ENCODE peak calls at places on chromosomes 7 and 10, in four cellular contexts. One of them, this sample, is unnamed.

GRCh38 chr7:74083928-74084721 is 521 bp downstream of the LIMK1 start:
- DNase-seq in endothelial cell of umbilical vein: peak; percentile 36
- DNase-seq in astrocyte of the spinal cord: peak; percentile 44
- DNase-seq in lower lobe of right lung: peak; percentile 64
- DNase-seq in this sample: peak; percentile 30

GRCh38 chr7:108311446-108312168 is 144.6 kb downstream of the NRCAM start:
- DNase-seq in endothelial cell of umbilical vein: peak; percentile 89
- DNase-seq in astrocyte of the spinal cord: peak; percentile 57
- DNase-seq in lower lobe of right lung: no peak
- DNase-seq in this sample: peak; percentile 97

GRCh38 chr7:17369686-17370426 is 71.4 kb downstream of the AHR start:
- DNase-seq in endothelial cell of umbilical vein: no peak
- DNase-seq in astrocyte of the spinal cord: peak; percentile 84
- DNase-seq in lower lobe of right lung: no peak
- DNase-seq in this sample: peak; percentile 93

GRCh38 chr7:42833411-42833810 is 78.5 kb downstream of the C7orf25 start:
- DNase-seq in endothelial cell of umbilical vein: no peak
- DNase-seq in astrocyte of the spinal cord: no peak
- DNase-seq in lower lobe of right lung: no peak
- DNase-seq in this sample: no peak

GRCh38 chr7:80014507-80014906 is 120.1 kb upstream of the GNAI1 start:
- DNase-seq in endothelial cell of umbilical vein: peak; percentile 7
- DNase-seq in astrocyte of the spinal cord: peak; percentile 84
- DNase-seq in lower lobe of right lung: no peak
- DNase-seq in this sample: peak; percentile 33

GRCh38 chr7:20172736-20173334 is 44.3 kb downstream of the MACC1 start:
- DNase-seq in endothelial cell of umbilical vein: peak; percentile 51
- DNase-seq in astrocyte of the spinal cord: peak; percentile 66
- DNase-seq in lower lobe of right lung: peak; percentile 48
- DNase-seq in this sample: peak; percentile 54

GRCh38 chr7:144006029-144006428 is 5.9 kb downstream of the OR6B1 start:
- DNase-seq in endothelial cell of umbilical vein: no peak
- DNase-seq in astrocyte of the spinal cord: no peak
- DNase-seq in lower lobe of right lung: no peak
- DNase-seq in this sample: no peak

GRCh38 chr7:613442-614140 is 93.9 kb upstream of the PDGFA start:
- DNase-seq in endothelial cell of umbilical vein: no peak
- DNase-seq in astrocyte of the spinal cord: no peak
- DNase-seq in lower lobe of right lung: peak; percentile 40
- DNase-seq in this sample: peak; percentile 65

GRCh38 chr7:87178320-87178719 is 26.1 kb downstream of the DMTF1 start:
- DNase-seq in endothelial cell of umbilical vein: no peak
- DNase-seq in astrocyte of the spinal cord: no peak
- DNase-seq in lower lobe of right lung: no peak
- DNase-seq in this sample: no peak

GRCh38 chr7:3867847-3868246 is 566.8 kb downstream of the SDK1 start:
- DNase-seq in endothelial cell of umbilical vein: no peak
- DNase-seq in astrocyte of the spinal cord: no peak
- DNase-seq in lower lobe of right lung: no peak
- DNase-seq in this sample: no peak

GRCh38 chr7:5422324-5423271 is 1.0 kb downstream of the TNRC18 start:
- DNase-seq in endothelial cell of umbilical vein: peak; percentile 39
- DNase-seq in astrocyte of the spinal cord: peak; percentile 45
- DNase-seq in lower lobe of right lung: peak; percentile 63
- DNase-seq in this sample: no peak

GRCh38 chr7:7054252-7054830 is 128.0 kb upstream of the C1GALT1 start:
- DNase-seq in endothelial cell of umbilical vein: no peak
- DNase-seq in astrocyte of the spinal cord: no peak
- DNase-seq in lower lobe of right lung: no peak
- DNase-seq in this sample: peak; percentile 81

GRCh38 chr10:57362811-57363210 is 904.9 kb downstream of the IPMK start:
- DNase-seq in endothelial cell of umbilical vein: no peak
- DNase-seq in astrocyte of the spinal cord: no peak
- DNase-seq in lower lobe of right lung: no peak
- DNase-seq in this sample: no peak

GRCh38 chr7:1798191-1798590 is 128.1 kb downstream of the ELFN1 start:
- DNase-seq in endothelial cell of umbilical vein: no peak
- DNase-seq in astrocyte of the spinal cord: no peak
- DNase-seq in lower lobe of right lung: no peak
- DNase-seq in this sample: no peak

GRCh38 chr10:109105725-109106124 is 817.6 kb downstream of the XPNPEP1 start:
- DNase-seq in endothelial cell of umbilical vein: no peak
- DNase-seq in astrocyte of the spinal cord: no peak
- DNase-seq in lower lobe of right lung: no peak
- DNase-seq in this sample: no peak

GRCh38 chr7:95997632-95998031 is 225.3 kb downstream of the DYNC1I1 start:
- DNase-seq in endothelial cell of umbilical vein: no peak
- DNase-seq in astrocyte of the spinal cord: no peak
- DNase-seq in lower lobe of right lung: no peak
- DNase-seq in this sample: no peak

GRCh38 chr7:10727636-10728035 is 246.0 kb upstream of the PHF14 start:
- DNase-seq in endothelial cell of umbilical vein: no peak
- DNase-seq in astrocyte of the spinal cord: no peak
- DNase-seq in lower lobe of right lung: no peak
- DNase-seq in this sample: no peak

GRCh38 chr7:88500146-88500545 is 193.5 kb upstream of the STEAP4 start:
- DNase-seq in endothelial cell of umbilical vein: no peak
- DNase-seq in astrocyte of the spinal cord: no peak
- DNase-seq in lower lobe of right lung: no peak
- DNase-seq in this sample: no peak

GRCh38 chr7:105352922-105353668 is 35.6 kb downstream of the SRPK2 start:
- DNase-seq in endothelial cell of umbilical vein: no peak
- DNase-seq in astrocyte of the spinal cord: no peak
- DNase-seq in lower lobe of right lung: no peak
- DNase-seq in this sample: no peak

GRCh38 chr7:14747701-14748100 is 154.8 kb downstream of the DGKB start:
- DNase-seq in endothelial cell of umbilical vein: peak; percentile 79
- DNase-seq in astrocyte of the spinal cord: peak; percentile 44
- DNase-seq in lower lobe of right lung: no peak
- DNase-seq in this sample: no peak

GRCh38 chr7:155804897-155805825 is 7.1 kb downstream of the SHH start:
- DNase-seq in endothelial cell of umbilical vein: peak; percentile 69
- DNase-seq in astrocyte of the spinal cord: peak; percentile 74
- DNase-seq in lower lobe of right lung: peak; percentile 74
- DNase-seq in this sample: peak; percentile 38

GRCh38 chr10:103554488-103555320 is 61.2 kb downstream of the NEURL1 start:
- DNase-seq in endothelial cell of umbilical vein: peak; percentile 20
- DNase-seq in astrocyte of the spinal cord: peak; percentile 28
- DNase-seq in lower lobe of right lung: peak; percentile 59
- DNase-seq in this sample: peak; percentile 53

GRCh38 chr7:36048141-36048901 is 104.7 kb upstream of the EEPD1 start:
- DNase-seq in endothelial cell of umbilical vein: no peak
- DNase-seq in astrocyte of the spinal cord: peak; percentile 60
- DNase-seq in lower lobe of right lung: no peak
- DNase-seq in this sample: peak; percentile 56

GRCh38 chr7:125670926-125671572 is 741.4 kb upstream of the POT1 start:
- DNase-seq in endothelial cell of umbilical vein: peak; percentile 61
- DNase-seq in astrocyte of the spinal cord: peak; percentile 50
- DNase-seq in lower lobe of right lung: no peak
- DNase-seq in this sample: peak; percentile 26

GRCh38 chr10:71465576-71466252 is 69.0 kb downstream of the CDH23 start:
- DNase-seq in endothelial cell of umbilical vein: no peak
- DNase-seq in astrocyte of the spinal cord: no peak
- DNase-seq in lower lobe of right lung: no peak
- DNase-seq in this sample: no peak

GRCh38 chr10:132186488-132187413 is at the start of gene DPYSL4:
- DNase-seq in endothelial cell of umbilical vein: peak; percentile 6
- DNase-seq in astrocyte of the spinal cord: no peak
- DNase-seq in lower lobe of right lung: no peak
- DNase-seq in this sample: no peak
- H3K4me3 ChIP-seq in endothelial cell of umbilical vein: no peak within 1 kb of the TSS
- H3K4me3 ChIP-seq in astrocyte of the spinal cord: peak within 1 kb of the TSS; percentile 40
- H3K4me3 ChIP-seq in lower lobe of right lung: peak within 1 kb of the TSS; percentile 51
- H3K4me3 ChIP-seq in this sample: peak within 1 kb of the TSS; percentile 16

GRCh38 chr10:100654835-100655759 is 90.3 kb upstream of the PAX2 start:
- DNase-seq in endothelial cell of umbilical vein: no peak
- DNase-seq in astrocyte of the spinal cord: no peak
- DNase-seq in lower lobe of right lung: no peak
- DNase-seq in this sample: no peak
- H3K4me3 ChIP-seq in endothelial cell of umbilical vein: no peak overlapping the region
- H3K4me3 ChIP-seq in astrocyte of the spinal cord: no peak overlapping the region
- H3K4me3 ChIP-seq in lower lobe of right lung: peak overlapping the region; percentile 21
- H3K4me3 ChIP-seq in this sample: peak overlapping the region; percentile 8

DNA sequence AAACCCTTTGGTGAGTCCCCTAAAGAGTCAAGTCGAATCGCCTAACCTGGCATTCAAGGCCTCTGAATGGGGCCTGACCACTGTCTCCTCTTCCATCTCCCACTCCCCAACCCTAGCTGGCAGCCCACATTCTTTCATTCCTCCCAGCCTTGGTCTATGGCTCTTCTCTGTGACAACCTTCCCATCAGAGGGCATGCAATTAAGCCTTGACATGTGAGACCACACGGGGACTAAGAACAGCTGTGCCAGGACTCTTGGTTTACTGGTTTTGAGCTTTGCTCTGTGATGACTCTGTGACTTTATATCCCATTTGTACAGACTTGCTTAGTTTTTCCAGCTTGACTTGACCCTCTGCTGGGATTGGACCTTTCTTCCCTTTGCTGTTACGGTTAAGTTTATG is 116.6 kb downstream of the BUB3 start:
- DNase-seq in endothelial cell of umbilical vein: no peak
- DNase-seq in astrocyte of the spinal cord: no peak
- DNase-seq in lower lobe of right lung: no peak
- DNase-seq in this sample: no peak
- H3K4me3 ChIP-seq in endothelial cell of umbilical vein: no peak overlapping the region
- H3K4me3 ChIP-seq in astrocyte of the spinal cord: no peak overlapping the region
- H3K4me3 ChIP-seq in lower lobe of right lung: no peak overlapping the region
- H3K4me3 ChIP-seq in this sample: no peak overlapping the region

GRCh38 chr10:84412482-84412881 is 84.1 kb downstream of the CCSER2 start:
- DNase-seq in endothelial cell of umbilical vein: no peak
- DNase-seq in astrocyte of the spinal cord: no peak
- DNase-seq in lower lobe of right lung: no peak
- DNase-seq in this sample: no peak

GRCh38 chr10:84415539-84416244 is 87.3 kb downstream of the CCSER2 start:
- DNase-seq in endothelial cell of umbilical vein: no peak
- DNase-seq in astrocyte of the spinal cord: no peak
- DNase-seq in lower lobe of right lung: peak; percentile 49
- DNase-seq in this sample: peak; percentile 22

GRCh38 chr10:84416245-84416555 is 87.8 kb downstream of the CCSER2 start:
- DNase-seq in endothelial cell of umbilical vein: no peak
- DNase-seq in astrocyte of the spinal cord: no peak
- DNase-seq in lower lobe of right lung: no peak
- DNase-seq in this sample: no peak
- H3K4me3 ChIP-seq in endothelial cell of umbilical vein: no peak overlapping the region
- H3K4me3 ChIP-seq in astrocyte of the spinal cord: no peak overlapping the region
- H3K4me3 ChIP-seq in lower lobe of right lung: no peak overlapping the region
- H3K4me3 ChIP-seq in this sample: no peak overlapping the region

GRCh38 chr10:31706464-31706863 is 222.2 kb downstream of the ARHGAP12 start:
- DNase-seq in endothelial cell of umbilical vein: peak; percentile 19
- DNase-seq in astrocyte of the spinal cord: no peak
- DNase-seq in lower lobe of right lung: no peak
- DNase-seq in this sample: no peak

GRCh38 chr10:31709028-31709427 is 219.6 kb downstream of the ARHGAP12 start:
- DNase-seq in endothelial cell of umbilical vein: peak; percentile 60
- DNase-seq in astrocyte of the spinal cord: no peak
- DNase-seq in lower lobe of right lung: no peak
- DNase-seq in this sample: no peak

GRCh38 chr10:31708513-31708912 is 220.1 kb downstream of the ARHGAP12 start:
- DNase-seq in endothelial cell of umbilical vein: peak; percentile 62
- DNase-seq in astrocyte of the spinal cord: no peak
- DNase-seq in lower lobe of right lung: no peak
- DNase-seq in this sample: no peak

GRCh38 chr10:31706921-31707571 is 221.6 kb downstream of the ARHGAP12 start:
- DNase-seq in endothelial cell of umbilical vein: peak; percentile 28
- DNase-seq in astrocyte of the spinal cord: no peak
- DNase-seq in lower lobe of right lung: peak; percentile 71
- DNase-seq in this sample: no peak

GRCh38 chr10:31707578-31708411 is 220.8 kb downstream of the ARHGAP12 start:
- DNase-seq in endothelial cell of umbilical vein: peak; percentile 96
- DNase-seq in astrocyte of the spinal cord: peak; percentile 86
- DNase-seq in lower lobe of right lung: peak; percentile 76
- DNase-seq in this sample: peak; percentile 59
- H3K4me3 ChIP-seq in endothelial cell of umbilical vein: no peak overlapping the region
- H3K4me3 ChIP-seq in astrocyte of the spinal cord: no peak overlapping the region
- H3K4me3 ChIP-seq in lower lobe of right lung: peak overlapping the region; percentile 30
- H3K4me3 ChIP-seq in this sample: no peak overlapping the region

GRCh38 chr10:18164093-18164492 is 23.9 kb downstream of the CACNB2 start:
- DNase-seq in endothelial cell of umbilical vein: no peak
- DNase-seq in astrocyte of the spinal cord: peak; percentile 50
- DNase-seq in lower lobe of right lung: no peak
- DNase-seq in this sample: no peak

GRCh38 chr10:18158698-18159342 is 18.6 kb downstream of the CACNB2 start:
- DNase-seq in endothelial cell of umbilical vein: no peak
- DNase-seq in astrocyte of the spinal cord: peak; percentile 44
- DNase-seq in lower lobe of right lung: no peak
- DNase-seq in this sample: no peak

GRCh38 chr10:18157909-18158308 is 17.7 kb downstream of the CACNB2 start:
- DNase-seq in endothelial cell of umbilical vein: no peak
- DNase-seq in astrocyte of the spinal cord: peak; percentile 78
- DNase-seq in lower lobe of right lung: no peak
- DNase-seq in this sample: peak; percentile 33

GRCh38 chr10:18162021-18162631 is 21.9 kb downstream of the CACNB2 start:
- DNase-seq in endothelial cell of umbilical vein: no peak
- DNase-seq in astrocyte of the spinal cord: no peak
- DNase-seq in lower lobe of right lung: no peak
- DNase-seq in this sample: no peak

DNA sequence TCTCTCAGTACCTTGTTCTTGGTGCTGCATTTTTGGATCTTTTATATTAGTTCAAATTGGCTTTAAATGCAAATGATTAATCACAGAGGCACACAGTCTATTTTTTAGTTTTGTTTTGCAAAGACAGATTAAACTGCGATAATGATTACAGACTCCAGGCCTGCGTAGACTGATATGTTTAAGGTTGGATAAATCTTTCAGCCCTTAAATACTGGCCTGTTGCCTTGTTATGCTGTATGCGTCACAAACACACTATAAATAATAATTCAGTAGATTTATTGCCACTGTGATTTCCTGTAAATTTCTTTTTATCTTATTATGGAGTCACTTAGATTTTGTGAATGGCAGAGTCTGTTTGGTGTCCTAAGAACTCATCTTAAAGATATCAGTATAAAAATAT is 19.4 kb downstream of the CACNB2 start:
- DNase-seq in endothelial cell of umbilical vein: no peak
- DNase-seq in astrocyte of the spinal cord: no peak
- DNase-seq in lower lobe of right lung: no peak
- DNase-seq in this sample: no peak
- H3K4me3 ChIP-seq in endothelial cell of umbilical vein: no peak overlapping the region
- H3K4me3 ChIP-seq in astrocyte of the spinal cord: no peak overlapping the region
- H3K4me3 ChIP-seq in lower lobe of right lung: no peak overlapping the region
- H3K4me3 ChIP-seq in this sample: no peak overlapping the region

GRCh38 chr10:59362184-59362966 is at the start of gene FAM13C:
- DNase-seq in endothelial cell of umbilical vein: peak; percentile 42
- DNase-seq in astrocyte of the spinal cord: peak; percentile 60
- DNase-seq in lower lobe of right lung: peak; percentile 74
- DNase-seq in this sample: peak; percentile 52

GRCh38 chr10:59361659-59362183 is 628 bp downstream of the FAM13C start:
- DNase-seq in endothelial cell of umbilical vein: no peak
- DNase-seq in astrocyte of the spinal cord: no peak
- DNase-seq in lower lobe of right lung: no peak
- DNase-seq in this sample: peak; percentile 32

GRCh38 chr10:59360605-59361515 is 1.5 kb downstream of the FAM13C start:
- DNase-seq in endothelial cell of umbilical vein: no peak
- DNase-seq in astrocyte of the spinal cord: no peak
- DNase-seq in lower lobe of right lung: no peak
- DNase-seq in this sample: no peak

GRCh38 chr10:59363446-59363958 is 1.2 kb upstream of the FAM13C start:
- DNase-seq in endothelial cell of umbilical vein: no peak
- DNase-seq in astrocyte of the spinal cord: no peak
- DNase-seq in lower lobe of right lung: no peak
- DNase-seq in this sample: no peak

GRCh38 chr10:59362991-59363390 is 642 bp upstream of the FAM13C start:
- DNase-seq in endothelial cell of umbilical vein: peak; percentile 14
- DNase-seq in astrocyte of the spinal cord: peak; percentile 57
- DNase-seq in lower lobe of right lung: peak; percentile 58
- DNase-seq in this sample: peak; percentile 50
- H3K4me3 ChIP-seq in endothelial cell of umbilical vein: no peak overlapping the region
- H3K4me3 ChIP-seq in astrocyte of the spinal cord: peak overlapping the region; percentile 53
- H3K4me3 ChIP-seq in lower lobe of right lung: peak overlapping the region; percentile 60
- H3K4me3 ChIP-seq in this sample: peak overlapping the region; percentile 38

This sample was measured in bronchial epithelial cell.